ENCODE peak calls at places on chromosomes 12 and 14, in six cellular contexts. One of them, this sample, is unnamed.

GRCh38 chr14:34359423-34360120 is 102.5 kb downstream of the SPTSSA start:
- DNase-seq in KG1: no peak
- DNase-seq in amygdala: no peak
- DNase-seq in omental fat pad: no peak
- DNase-seq in tibial nerve: no peak
- DNase-seq in activated T-cell treated with anti-CD3 and anti-CD28 coated beads, Interleukin-2, amount 50 U/mL, for 72 hours: no peak
- DNase-seq in this sample: no peak

GRCh38 chr12:130161261-130162231 is 718 bp upstream of the FZD10 start:
- DNase-seq in KG1: no peak
- DNase-seq in tibial nerve: no peak
- DNase-seq in amygdala: no peak
- DNase-seq in activated T-cell treated with anti-CD3 and anti-CD28 coated beads, Interleukin-2, amount 50 U/mL, for 72 hours: no peak
- DNase-seq in omental fat pad: no peak
- DNase-seq in this sample: no peak

GRCh38 chr14:74142523-74142922 is 57.8 kb downstream of the LIN52 start:
- DNase-seq in KG1: no peak
- DNase-seq in omental fat pad: no peak
- DNase-seq in activated T-cell treated with anti-CD3 and anti-CD28 coated beads, Interleukin-2, amount 50 U/mL, for 72 hours: no peak
- DNase-seq in amygdala: no peak
- DNase-seq in tibial nerve: no peak
- DNase-seq in this sample: no peak

GRCh38 chr12:90090929-90091651 is 382.5 kb upstream of the ATP2B1 start:
- DNase-seq in omental fat pad: peak
- DNase-seq in tibial nerve: peak
- DNase-seq in KG1: no peak
- DNase-seq in activated T-cell treated with anti-CD3 and anti-CD28 coated beads, Interleukin-2, amount 50 U/mL, for 72 hours: peak
- DNase-seq in amygdala: no peak
- DNase-seq in this sample: no peak

GRCh38 chr12:627863-628805 is 35.1 kb downstream of the NINJ2 start:
- DNase-seq in amygdala: no peak
- DNase-seq in KG1: no peak
- DNase-seq in activated T-cell treated with anti-CD3 and anti-CD28 coated beads, Interleukin-2, amount 50 U/mL, for 72 hours: no peak
- DNase-seq in tibial nerve: no peak
- DNase-seq in omental fat pad: no peak
- DNase-seq in this sample: no peak

GRCh38 chr12:4719821-4720636 is at the start of gene GALNT8:
- DNase-seq in amygdala: no peak
- DNase-seq in KG1: no peak
- DNase-seq in activated T-cell treated with anti-CD3 and anti-CD28 coated beads, Interleukin-2, amount 50 U/mL, for 72 hours: no peak
- DNase-seq in tibial nerve: no peak
- DNase-seq in omental fat pad: no peak
- DNase-seq in this sample: no peak

GRCh38 chr12:121637231-121637914 is 11.0 kb downstream of the ORAI1 start:
- DNase-seq in omental fat pad: no peak
- DNase-seq in activated T-cell treated with anti-CD3 and anti-CD28 coated beads, Interleukin-2, amount 50 U/mL, for 72 hours: peak
- DNase-seq in tibial nerve: no peak
- DNase-seq in amygdala: no peak
- DNase-seq in KG1: peak
- DNase-seq in this sample: no peak

GRCh38 chr12:16347391-16348298 is at the start of gene MGST1:
- DNase-seq in tibial nerve: peak
- DNase-seq in KG1: no peak
- DNase-seq in activated T-cell treated with anti-CD3 and anti-CD28 coated beads, Interleukin-2, amount 50 U/mL, for 72 hours: no peak
- DNase-seq in omental fat pad: peak
- DNase-seq in amygdala: peak
- DNase-seq in this sample: no peak

GRCh38 chr14:105469456-105470162 is 5.0 kb upstream of the CRIP2 start:
- DNase-seq in omental fat pad: no peak
- DNase-seq in activated T-cell treated with anti-CD3 and anti-CD28 coated beads, Interleukin-2, amount 50 U/mL, for 72 hours: no peak
- DNase-seq in amygdala: no peak
- DNase-seq in tibial nerve: no peak
- DNase-seq in KG1: no peak
- DNase-seq in this sample: no peak

GRCh38 chr14:75334191-75335051 is 55.8 kb downstream of the FOS start:
- DNase-seq in amygdala: no peak
- DNase-seq in omental fat pad: no peak
- DNase-seq in activated T-cell treated with anti-CD3 and anti-CD28 coated beads, Interleukin-2, amount 50 U/mL, for 72 hours: peak
- DNase-seq in KG1: peak
- DNase-seq in tibial nerve: peak
- DNase-seq in this sample: no peak

GRCh38 chr14:96208739-96209138 is 4.1 kb downstream of the BDKRB2 start:
- DNase-seq in KG1: no peak
- DNase-seq in tibial nerve: no peak
- DNase-seq in activated T-cell treated with anti-CD3 and anti-CD28 coated beads, Interleukin-2, amount 50 U/mL, for 72 hours: no peak
- DNase-seq in amygdala: no peak
- DNase-seq in omental fat pad: no peak
- DNase-seq in this sample: no peak

GRCh38 chr14:68084256-68084655 is 264.7 kb downstream of the RAD51B start:
- DNase-seq in KG1: no peak
- DNase-seq in omental fat pad: no peak
- DNase-seq in tibial nerve: no peak
- DNase-seq in activated T-cell treated with anti-CD3 and anti-CD28 coated beads, Interleukin-2, amount 50 U/mL, for 72 hours: no peak
- DNase-seq in amygdala: no peak
- DNase-seq in this sample: no peak

GRCh38 chr12:57175428-57176138 is 28.2 kb upstream of the LRP1-AS start:
- DNase-seq in tibial nerve: peak
- DNase-seq in activated T-cell treated with anti-CD3 and anti-CD28 coated beads, Interleukin-2, amount 50 U/mL, for 72 hours: peak
- DNase-seq in amygdala: peak
- DNase-seq in omental fat pad: peak
- DNase-seq in KG1: no peak
- DNase-seq in this sample: peak

GRCh38 chr14:52020866-52021717 is 31.7 kb downstream of the RTRAF start:
- DNase-seq in tibial nerve: no peak
- DNase-seq in omental fat pad: no peak
- DNase-seq in amygdala: no peak
- DNase-seq in activated T-cell treated with anti-CD3 and anti-CD28 coated beads, Interleukin-2, amount 50 U/mL, for 72 hours: no peak
- DNase-seq in KG1: no peak
- DNase-seq in this sample: no peak

GRCh38 chr14:88834883-88835431 is 10.5 kb downstream of the TTC8 start:
- DNase-seq in omental fat pad: no peak
- DNase-seq in tibial nerve: no peak
- DNase-seq in amygdala: no peak
- DNase-seq in KG1: no peak
- DNase-seq in activated T-cell treated with anti-CD3 and anti-CD28 coated beads, Interleukin-2, amount 50 U/mL, for 72 hours: no peak
- DNase-seq in this sample: no peak

GRCh38 chr14:105392161-105393090 is 5.9 kb upstream of the TEX22 start:
- DNase-seq in tibial nerve: no peak
- DNase-seq in amygdala: no peak
- DNase-seq in KG1: no peak
- DNase-seq in activated T-cell treated with anti-CD3 and anti-CD28 coated beads, Interleukin-2, amount 50 U/mL, for 72 hours: no peak
- DNase-seq in omental fat pad: no peak
- DNase-seq in this sample: no peak

GRCh38 chr14:77199590-77199989 is 18.0 kb downstream of the TMEM63C start:
- DNase-seq in activated T-cell treated with anti-CD3 and anti-CD28 coated beads, Interleukin-2, amount 50 U/mL, for 72 hours: no peak
- DNase-seq in tibial nerve: no peak
- DNase-seq in omental fat pad: no peak
- DNase-seq in amygdala: no peak
- DNase-seq in KG1: no peak
- DNase-seq in this sample: no peak

GRCh38 chr14:36477266-36477665 is 42.8 kb downstream of the NKX2-1 start:
- DNase-seq in tibial nerve: no peak
- DNase-seq in KG1: no peak
- DNase-seq in activated T-cell treated with anti-CD3 and anti-CD28 coated beads, Interleukin-2, amount 50 U/mL, for 72 hours: peak
- DNase-seq in omental fat pad: no peak
- DNase-seq in amygdala: no peak
- DNase-seq in this sample: no peak

GRCh38 chr14:105155681-105156413 is 12.7 kb downstream of the JAG2 start:
- DNase-seq in KG1: no peak
- DNase-seq in tibial nerve: no peak
- DNase-seq in activated T-cell treated with anti-CD3 and anti-CD28 coated beads, Interleukin-2, amount 50 U/mL, for 72 hours: no peak
- DNase-seq in amygdala: no peak
- DNase-seq in omental fat pad: no peak
- DNase-seq in this sample: no peak

GRCh38 chr12:86834217-86834616 is 578.0 kb upstream of the MGAT4C start:
- DNase-seq in activated T-cell treated with anti-CD3 and anti-CD28 coated beads, Interleukin-2, amount 50 U/mL, for 72 hours: no peak
- DNase-seq in KG1: no peak
- DNase-seq in tibial nerve: no peak
- DNase-seq in amygdala: no peak
- DNase-seq in omental fat pad: no peak
- DNase-seq in this sample: no peak

GRCh38 chr12:53044052-53044581 is 5.7 kb upstream of the TNS2 start:
- DNase-seq in KG1: no peak
- DNase-seq in activated T-cell treated with anti-CD3 and anti-CD28 coated beads, Interleukin-2, amount 50 U/mL, for 72 hours: no peak
- DNase-seq in omental fat pad: no peak
- DNase-seq in tibial nerve: peak
- DNase-seq in amygdala: peak
- DNase-seq in this sample: peak

GRCh38 chr14:33754264-33754663 is 196.6 kb downstream of the EGLN3 start:
- DNase-seq in tibial nerve: no peak
- DNase-seq in omental fat pad: no peak
- DNase-seq in KG1: no peak
- DNase-seq in amygdala: no peak
- DNase-seq in activated T-cell treated with anti-CD3 and anti-CD28 coated beads, Interleukin-2, amount 50 U/mL, for 72 hours: no peak
- DNase-seq in this sample: no peak

GRCh38 chr12:96195845-96196451 is 1.8 kb downstream of the ELK3 start:
- DNase-seq in KG1: no peak
- DNase-seq in activated T-cell treated with anti-CD3 and anti-CD28 coated beads, Interleukin-2, amount 50 U/mL, for 72 hours: peak
- DNase-seq in tibial nerve: no peak
- DNase-seq in amygdala: no peak
- DNase-seq in omental fat pad: no peak
- DNase-seq in this sample: no peak

GRCh38 chr12:2389079-2389790 is 336.4 kb downstream of the CACNA1C start:
- DNase-seq in activated T-cell treated with anti-CD3 and anti-CD28 coated beads, Interleukin-2, amount 50 U/mL, for 72 hours: no peak
- DNase-seq in amygdala: no peak
- DNase-seq in omental fat pad: no peak
- DNase-seq in tibial nerve: no peak
- DNase-seq in KG1: no peak
- DNase-seq in this sample: no peak

GRCh38 chr12:120388711-120389431 is 19.9 kb upstream of the MSI1 start:
- DNase-seq in amygdala: no peak
- DNase-seq in tibial nerve: no peak
- DNase-seq in activated T-cell treated with anti-CD3 and anti-CD28 coated beads, Interleukin-2, amount 50 U/mL, for 72 hours: no peak
- DNase-seq in KG1: no peak
- DNase-seq in omental fat pad: no peak
- DNase-seq in this sample: no peak

GRCh38 chr14:43014338-43014737 is 1407.7 kb downstream of the LRFN5 start:
- DNase-seq in activated T-cell treated with anti-CD3 and anti-CD28 coated beads, Interleukin-2, amount 50 U/mL, for 72 hours: no peak
- DNase-seq in KG1: no peak
- DNase-seq in omental fat pad: no peak
- DNase-seq in tibial nerve: no peak
- DNase-seq in amygdala: no peak
- DNase-seq in this sample: no peak

GRCh38 chr12:51056242-51056641 is 8.1 kb downstream of the LETMD1 start:
- DNase-seq in amygdala: no peak
- DNase-seq in activated T-cell treated with anti-CD3 and anti-CD28 coated beads, Interleukin-2, amount 50 U/mL, for 72 hours: no peak
- DNase-seq in omental fat pad: no peak
- DNase-seq in tibial nerve: no peak
- DNase-seq in KG1: no peak
- DNase-seq in this sample: no peak

GRCh38 chr12:50734409-50735263 is 29.3 kb upstream of the ATF1 start:
- DNase-seq in omental fat pad: no peak
- DNase-seq in KG1: no peak
- DNase-seq in activated T-cell treated with anti-CD3 and anti-CD28 coated beads, Interleukin-2, amount 50 U/mL, for 72 hours: peak
- DNase-seq in tibial nerve: peak
- DNase-seq in amygdala: no peak
- DNase-seq in this sample: no peak

GRCh38 chr12:50922820-50923219 is 29.5 kb upstream of the HIGD1C start:
- DNase-seq in omental fat pad: no peak
- DNase-seq in activated T-cell treated with anti-CD3 and anti-CD28 coated beads, Interleukin-2, amount 50 U/mL, for 72 hours: no peak
- DNase-seq in tibial nerve: no peak
- DNase-seq in KG1: no peak
- DNase-seq in amygdala: no peak
- DNase-seq in this sample: no peak

GRCh38 chr12:58069268-58069967 is 128.1 kb downstream of the ATP23 start:
- DNase-seq in KG1: no peak
- DNase-seq in omental fat pad: no peak
- DNase-seq in amygdala: no peak
- DNase-seq in activated T-cell treated with anti-CD3 and anti-CD28 coated beads, Interleukin-2, amount 50 U/mL, for 72 hours: no peak
- DNase-seq in tibial nerve: no peak
- DNase-seq in this sample: no peak

GRCh38 chr14:61406198-61406597 is 84.8 kb downstream of the PRKCH start:
- DNase-seq in omental fat pad: no peak
- DNase-seq in tibial nerve: no peak
- DNase-seq in activated T-cell treated with anti-CD3 and anti-CD28 coated beads, Interleukin-2, amount 50 U/mL, for 72 hours: no peak
- DNase-seq in amygdala: no peak
- DNase-seq in KG1: no peak
- DNase-seq in this sample: no peak

GRCh38 chr12:1117371-1117770 is 126.3 kb downstream of the ERC1 start:
- DNase-seq in activated T-cell treated with anti-CD3 and anti-CD28 coated beads, Interleukin-2, amount 50 U/mL, for 72 hours: no peak
- DNase-seq in amygdala: no peak
- DNase-seq in KG1: no peak
- DNase-seq in tibial nerve: no peak
- DNase-seq in omental fat pad: no peak
- DNase-seq in this sample: no peak

GRCh38 chr12:79886917-79887519 is 47.9 kb downstream of the PPP1R12A start:
- DNase-seq in omental fat pad: no peak
- DNase-seq in KG1: no peak
- DNase-seq in activated T-cell treated with anti-CD3 and anti-CD28 coated beads, Interleukin-2, amount 50 U/mL, for 72 hours: no peak
- DNase-seq in tibial nerve: no peak
- DNase-seq in amygdala: no peak
- DNase-seq in this sample: no peak

GRCh38 chr12:54018608-54018984 is 9.6 kb upstream of the HOXC6 start:
- DNase-seq in KG1: no peak
- DNase-seq in amygdala: no peak
- DNase-seq in activated T-cell treated with anti-CD3 and anti-CD28 coated beads, Interleukin-2, amount 50 U/mL, for 72 hours: no peak
- DNase-seq in tibial nerve: peak
- DNase-seq in omental fat pad: no peak
- DNase-seq in this sample: no peak

GRCh38 chr14:87805315-87805723 is 187.7 kb downstream of the GALC start:
- DNase-seq in omental fat pad: no peak
- DNase-seq in KG1: peak
- DNase-seq in activated T-cell treated with anti-CD3 and anti-CD28 coated beads, Interleukin-2, amount 50 U/mL, for 72 hours: peak
- DNase-seq in amygdala: no peak
- DNase-seq in tibial nerve: peak
- DNase-seq in this sample: no peak

GRCh38 chr12:79988368-79988767 is 53.5 kb upstream of the PPP1R12A start:
- DNase-seq in activated T-cell treated with anti-CD3 and anti-CD28 coated beads, Interleukin-2, amount 50 U/mL, for 72 hours: no peak
- DNase-seq in tibial nerve: no peak
- DNase-seq in amygdala: no peak
- DNase-seq in omental fat pad: no peak
- DNase-seq in KG1: no peak
- DNase-seq in this sample: no peak

GRCh38 chr12:56029166-56029519 is 8.3 kb downstream of the IKZF4 start:
- DNase-seq in amygdala: no peak
- DNase-seq in omental fat pad: no peak
- DNase-seq in activated T-cell treated with anti-CD3 and anti-CD28 coated beads, Interleukin-2, amount 50 U/mL, for 72 hours: no peak
- DNase-seq in tibial nerve: no peak
- DNase-seq in KG1: no peak
- DNase-seq in this sample: no peak